ENCODE peak calls at places on chromosomes 13 and 19, in eight cellular contexts. One of them, this sample, is unnamed.

GRCh38 chr19:17216058-17216670 is 1.0 kb downstream of the USE1 start:
- DNase-seq in activated naive CD8-positive, alpha-beta T cell treated with anti-CD3 and anti-CD28 coated beads for 36 hours: no peak
- DNase-seq in PC-9: no peak
- DNase-seq in NCI-H460: no peak
- DNase-seq in amniotic epithelial cell: no peak
- DNase-seq in activated CD4-positive, alpha-beta T cell treated with anti-CD3 and anti-CD28 coated beads for 1 hour: no peak
- DNase-seq in BJ: no peak
- DNase-seq in GM04504: no peak
- DNase-seq in this sample: no peak

GRCh38 chr13:41577437-41577836 is 120.1 kb downstream of the RGCC start:
- DNase-seq in activated naive CD8-positive, alpha-beta T cell treated with anti-CD3 and anti-CD28 coated beads for 36 hours: no peak
- DNase-seq in PC-9: no peak
- DNase-seq in NCI-H460: no peak
- DNase-seq in amniotic epithelial cell: peak
- DNase-seq in activated CD4-positive, alpha-beta T cell treated with anti-CD3 and anti-CD28 coated beads for 1 hour: no peak
- DNase-seq in BJ: no peak
- DNase-seq in GM04504: peak
- DNase-seq in this sample: peak

GRCh38 chr19:29371766-29372415 is 153.9 kb upstream of the VSTM2B start:
- DNase-seq in activated naive CD8-positive, alpha-beta T cell treated with anti-CD3 and anti-CD28 coated beads for 36 hours: no peak
- DNase-seq in PC-9: no peak
- DNase-seq in NCI-H460: no peak
- DNase-seq in amniotic epithelial cell: no peak
- DNase-seq in activated CD4-positive, alpha-beta T cell treated with anti-CD3 and anti-CD28 coated beads for 1 hour: no peak
- DNase-seq in BJ: no peak
- DNase-seq in GM04504: no peak
- DNase-seq in this sample: no peak

GRCh38 chr19:55196803-55197202 is 12.5 kb downstream of the PTPRH start:
- DNase-seq in activated naive CD8-positive, alpha-beta T cell treated with anti-CD3 and anti-CD28 coated beads for 36 hours: no peak
- DNase-seq in PC-9: no peak
- DNase-seq in NCI-H460: no peak
- DNase-seq in amniotic epithelial cell: no peak
- DNase-seq in activated CD4-positive, alpha-beta T cell treated with anti-CD3 and anti-CD28 coated beads for 1 hour: no peak
- DNase-seq in BJ: no peak
- DNase-seq in GM04504: no peak
- DNase-seq in this sample: no peak

GRCh38 chr19:19098703-19099632 is 35.2 kb downstream of the SLC25A42 start:
- DNase-seq in activated naive CD8-positive, alpha-beta T cell treated with anti-CD3 and anti-CD28 coated beads for 36 hours: no peak
- DNase-seq in PC-9: peak
- DNase-seq in NCI-H460: no peak
- DNase-seq in amniotic epithelial cell: no peak
- DNase-seq in activated CD4-positive, alpha-beta T cell treated with anti-CD3 and anti-CD28 coated beads for 1 hour: no peak
- DNase-seq in BJ: no peak
- DNase-seq in GM04504: no peak
- DNase-seq in this sample: no peak

GRCh38 chr19:31160346-31160926 is 188.8 kb downstream of the TSHZ3 start:
- DNase-seq in activated naive CD8-positive, alpha-beta T cell treated with anti-CD3 and anti-CD28 coated beads for 36 hours: no peak
- DNase-seq in PC-9: no peak
- DNase-seq in NCI-H460: no peak
- DNase-seq in amniotic epithelial cell: no peak
- DNase-seq in activated CD4-positive, alpha-beta T cell treated with anti-CD3 and anti-CD28 coated beads for 1 hour: no peak
- DNase-seq in BJ: no peak
- DNase-seq in GM04504: no peak
- DNase-seq in this sample: no peak

GRCh38 chr13:73200432-73200831 is 141.6 kb downstream of the KLF5 start:
- DNase-seq in activated naive CD8-positive, alpha-beta T cell treated with anti-CD3 and anti-CD28 coated beads for 36 hours: no peak
- DNase-seq in PC-9: no peak
- DNase-seq in NCI-H460: no peak
- DNase-seq in amniotic epithelial cell: peak
- DNase-seq in activated CD4-positive, alpha-beta T cell treated with anti-CD3 and anti-CD28 coated beads for 1 hour: no peak
- DNase-seq in BJ: no peak
- DNase-seq in GM04504: no peak
- DNase-seq in this sample: no peak

GRCh38 chr13:112204881-112205327 is 138.0 kb downstream of the SOX1 start:
- DNase-seq in activated naive CD8-positive, alpha-beta T cell treated with anti-CD3 and anti-CD28 coated beads for 36 hours: no peak
- DNase-seq in PC-9: no peak
- DNase-seq in NCI-H460: no peak
- DNase-seq in amniotic epithelial cell: no peak
- DNase-seq in activated CD4-positive, alpha-beta T cell treated with anti-CD3 and anti-CD28 coated beads for 1 hour: no peak
- DNase-seq in BJ: no peak
- DNase-seq in GM04504: no peak
- DNase-seq in this sample: peak

GRCh38 chr13:46810440-46810839 is 13.5 kb upstream of the ESD start:
- DNase-seq in activated naive CD8-positive, alpha-beta T cell treated with anti-CD3 and anti-CD28 coated beads for 36 hours: no peak
- DNase-seq in PC-9: no peak
- DNase-seq in NCI-H460: no peak
- DNase-seq in amniotic epithelial cell: peak
- DNase-seq in activated CD4-positive, alpha-beta T cell treated with anti-CD3 and anti-CD28 coated beads for 1 hour: no peak
- DNase-seq in BJ: no peak
- DNase-seq in GM04504: no peak
- DNase-seq in this sample: no peak

GRCh38 chr19:10543420-10544241 is at the start of gene ATG4D:
- DNase-seq in activated naive CD8-positive, alpha-beta T cell treated with anti-CD3 and anti-CD28 coated beads for 36 hours: peak
- DNase-seq in PC-9: peak
- DNase-seq in NCI-H460: no peak
- DNase-seq in amniotic epithelial cell: no peak
- DNase-seq in activated CD4-positive, alpha-beta T cell treated with anti-CD3 and anti-CD28 coated beads for 1 hour: peak
- DNase-seq in BJ: no peak
- DNase-seq in GM04504: no peak
- DNase-seq in this sample: peak

This sample was measured in left ventricle myocardium inferior.